ENCODE peak calls at places on chromosomes 3 and 15, in seven cellular contexts. U is CD4-positive, alpha-beta memory T cell; K is neural progenitor cell; Y is MM.1S; V is stomach; S is uterus; A is H9. J is an unnamed sample. For H3K27me3, the result is how much of the 10 kb centered on the place peaks cover.

GRCh38 chr3:114565201-114565600 is 271.4 kb downstream of the TIGIT start:
- DNase-seq in U (no peak), K (no peak), Y (no peak), V (no peak), S (peak), A (no peak), J (no peak)

GRCh38 chr15:62426387-62426956 is 261.4 kb upstream of the C2CD4B start:
- DNase-seq in U (no peak), K (no peak), Y (no peak), V (no peak), S (no peak), A (no peak), J (no peak)

GRCh38 chr3:102530443-102531195 is 95.8 kb downstream of the ZPLD1 start:
- DNase-seq in U (no peak), K (no peak), Y (no peak), V (no peak), S (no peak), A (no peak), J (no peak)

GRCh38 chr3:143331336-143331735 is 211.8 kb downstream of the CHST2 start:
- DNase-seq in U (no peak), K (no peak), Y (no peak), V (no peak), S (no peak), A (no peak), J (no peak)

GRCh38 chr15:55916666-55917409 is 76.6 kb downstream of the NEDD4 start:
- DNase-seq in U (no peak), K (peak), Y (no peak), V (no peak), S (no peak), A (no peak), J (no peak)

GRCh38 chr3:50231581-50231980 is 4.4 kb upstream of the GNAI2 start:
- DNase-seq in U (no peak), K (peak), Y (no peak), V (no peak), S (no peak), A (no peak), J (no peak)

GRCh38 chr3:158802399-158803023 is 657 bp downstream of the MFSD1 start:
- DNase-seq in U (no peak), K (no peak), Y (peak), V (no peak), S (no peak), A (no peak), J (no peak)

GRCh38 chr3:123818921-123819429 is 65.2 kb downstream of the MYLK start:
- DNase-seq in U (no peak), K (no peak), Y (no peak), V (no peak), S (no peak), A (no peak), J (no peak)

GRCh38 chr15:40443255-40443654 is 2.5 kb downstream of the BAHD1 start:
- DNase-seq in U (no peak), K (no peak), Y (no peak), V (no peak), S (no peak), A (no peak), J (no peak)

GRCh38 chr3:190886945-190887344 is 24.5 kb upstream of the GMNC start:
- DNase-seq in U (no peak), K (no peak), Y (no peak), V (no peak), S (no peak), A (no peak), J (no peak)

GRCh38 chr3:186354100-186354499 is 7.9 kb downstream of the DGKG start:
- DNase-seq in U (no peak), K (no peak), Y (no peak), V (no peak), S (no peak), A (no peak), J (no peak)

GRCh38 chr15:82040862-82041261 is 5.0 kb downstream of the MEX3B start:
- DNase-seq in U (no peak), K (peak), Y (peak), V (no peak), S (no peak), A (peak), J (no peak)

GRCh38 chr3:66038726-66039589 is at the start of gene MAGI1:
- DNase-seq in U (no peak), K (peak), Y (peak), V (peak), S (peak), A (peak), J (peak)

GRCh38 chr3:73399666-73400253 is 225.0 kb downstream of the PDZRN3 start:
- DNase-seq in U (no peak), K (no peak), Y (no peak), V (no peak), S (no peak), A (no peak), J (no peak)

GRCh38 chr15:100218411-100218810 is 123.4 kb downstream of the ADAMTS17 start:
- DNase-seq in U (no peak), K (no peak), Y (no peak), V (no peak), S (no peak), A (no peak), J (no peak)

GRCh38 chr3:64023187-64023860 is at the start of gene PSMD6:
- DNase-seq in U (peak), K (peak), Y (peak), V (peak), S (peak), A (peak), J (peak)

GRCh38 chr15:100759116-100759515 is 120.5 kb upstream of the ALDH1A3 start:
- DNase-seq in U (no peak), K (no peak), Y (no peak), V (no peak), S (no peak), A (no peak), J (no peak)

GRCh38 chr3:51514210-51514609 is 14.4 kb upstream of the DCAF1 start:
- DNase-seq in U (no peak), K (no peak), Y (no peak), V (no peak), S (no peak), A (no peak), J (no peak)

GRCh38 chr15:81573098-81573746 is 199.2 kb upstream of the TMC3 start:
- DNase-seq in U (no peak), K (no peak), Y (peak), V (no peak), S (no peak), A (no peak), J (no peak)

GRCh38 chr3:194121881-194122280 is 14.1 kb upstream of the HES1 start:
- DNase-seq in U (no peak), K (no peak), Y (no peak), V (no peak), S (no peak), A (no peak), J (no peak)

GRCh38 chr3:194118920-194119319 is 17.0 kb upstream of the HES1 start:
- DNase-seq in U (no peak), K (no peak), Y (no peak), V (no peak), S (no peak), A (no peak), J (no peak)

GRCh38 chr3:194117114-194117845 is 18.7 kb upstream of the HES1 start:
- DNase-seq in U (no peak), K (no peak), Y (no peak), V (peak), S (no peak), A (no peak), J (no peak)

GRCh38 chr3:194120789-194121770 is 14.9 kb upstream of the HES1 start:
- DNase-seq in U (no peak), K (no peak), Y (no peak), V (no peak), S (no peak), A (no peak), J (no peak)

GRCh38 chr3:194119831-194120230 is 16.1 kb upstream of the HES1 start:
- DNase-seq in U (no peak), K (no peak), Y (no peak), V (no peak), S (no peak), A (no peak), J (no peak)
- H3K27me3 ChIP-seq in U (under half), K (under half), Y (under half), V (under half), S (under half), A (under half), J (under half)

DNA sequence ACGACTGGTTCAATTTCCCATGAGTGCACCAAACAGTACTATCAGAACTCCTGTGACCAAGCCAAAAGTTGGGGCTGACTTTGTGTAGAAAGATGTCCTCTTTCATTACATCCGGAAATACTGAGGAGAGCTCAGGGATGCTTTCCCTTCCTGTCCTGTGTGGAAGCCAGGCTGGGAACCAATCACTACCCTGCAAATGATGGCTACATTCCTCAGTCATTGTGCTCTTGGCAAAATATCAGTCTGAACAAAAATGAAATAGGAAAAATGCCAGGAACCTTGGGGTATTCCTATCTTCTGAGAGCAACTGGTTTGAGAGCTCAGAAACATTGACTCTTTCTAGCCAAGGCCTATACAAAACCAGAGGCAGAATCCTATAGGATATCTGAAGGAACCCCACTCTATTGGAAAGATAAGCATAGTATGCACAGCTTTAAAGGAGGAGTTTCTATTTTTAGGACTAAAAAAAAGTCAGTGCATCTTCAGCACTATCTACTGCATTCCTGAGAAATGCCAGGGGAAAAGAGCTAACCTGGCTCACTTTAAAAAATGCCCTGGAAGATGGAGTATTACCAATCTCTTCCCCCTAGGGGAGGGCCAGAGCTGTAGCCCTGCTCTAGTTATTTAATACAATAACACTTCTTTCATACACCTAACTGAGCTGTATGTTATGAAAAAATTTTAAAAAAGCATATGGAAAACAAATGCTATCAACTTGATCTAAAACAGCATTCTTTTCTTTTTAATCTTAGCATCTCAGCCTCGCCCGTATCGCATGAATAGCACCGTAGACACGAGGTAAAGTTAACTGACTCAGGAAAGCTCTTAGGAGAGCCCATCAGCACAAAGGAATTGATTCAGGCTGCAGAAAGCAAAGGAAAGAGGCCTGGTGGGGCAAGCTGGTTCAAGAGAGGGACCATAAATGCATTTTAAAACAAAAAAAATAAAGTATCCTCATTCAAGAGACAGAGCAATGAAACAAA is 50.0 kb downstream of the TGM4 start:
- DNase-seq in U (no peak), K (no peak), Y (no peak), V (no peak), S (no peak), A (no peak), J (no peak)
- H3K27me3 ChIP-seq in U (under half), K (under half), Y (under half), V (under half), S (under half), A (under half), J (under half)

GRCh38 chr3:128455116-128455515 is 11.6 kb downstream of the DNAJB8 start:
- DNase-seq in U (no peak), K (no peak), Y (no peak), V (no peak), S (no peak), A (no peak), J (no peak)
- H3K27me3 ChIP-seq in U (under half), K (under half), Y (half or more), V (under half), S (under half), A (under half), J (under half)

GRCh38 chr3:141051641-141052569 is 758 bp downstream of the SPSB4 start:
- DNase-seq in U (no peak), K (peak), Y (no peak), V (no peak), S (no peak), A (peak), J (peak)
- H3K27me3 ChIP-seq in U (under half), K (half or more), Y (under half), V (under half), S (under half), A (under half), J (under half)

DNA sequence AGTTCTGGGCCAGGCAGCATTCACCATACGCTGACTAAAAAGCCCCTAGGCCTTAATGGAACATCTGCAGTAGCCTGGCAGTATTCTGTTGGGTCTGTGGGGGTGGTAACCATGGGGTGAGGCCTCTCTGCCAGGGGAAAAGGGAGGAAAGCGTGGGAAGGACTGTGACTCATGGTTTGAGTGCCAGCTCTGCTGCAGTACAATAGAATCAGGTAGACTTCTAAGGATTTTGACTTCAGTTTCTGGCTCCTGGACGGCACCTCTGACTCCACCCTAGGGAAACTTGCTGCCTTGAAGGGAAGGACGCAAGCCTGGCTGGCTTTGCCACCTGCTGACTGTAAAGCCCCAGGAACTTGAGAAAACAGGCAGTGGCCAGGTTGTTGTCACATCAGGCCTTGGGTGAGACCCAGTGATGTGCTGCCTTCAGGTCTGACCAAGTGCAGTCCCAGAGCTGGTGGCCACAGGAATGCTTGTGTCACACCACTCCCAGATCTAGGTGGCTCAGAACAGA is 148.6 kb downstream of the SUCNR1 start:
- DNase-seq in U (no peak), K (no peak), Y (no peak), V (no peak), S (no peak), A (no peak), J (peak)
- H3K27me3 ChIP-seq in U (under half), K (under half), Y (under half), V (under half), S (under half), A (under half), J (under half)

DNA sequence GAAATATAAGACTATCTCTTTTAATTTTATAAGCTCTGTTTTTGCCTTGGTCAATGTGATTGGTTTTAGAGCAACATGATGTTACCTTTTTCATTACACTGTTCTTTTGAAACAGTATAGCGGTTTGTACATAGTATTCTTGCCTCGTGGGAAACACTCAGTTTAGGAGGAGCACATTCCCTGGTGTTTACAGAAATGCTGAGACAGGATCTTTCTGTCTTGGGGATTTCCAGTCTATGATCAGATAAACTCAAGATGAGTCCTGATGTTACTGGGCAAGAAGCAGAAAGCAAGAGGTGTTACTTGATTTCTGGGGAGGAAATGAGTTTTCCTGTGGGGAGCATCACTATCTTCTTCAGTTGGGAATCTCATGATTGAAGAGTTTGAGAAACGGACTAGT is 2.5 kb downstream of the TMEM266 start:
- DNase-seq in U (no peak), K (no peak), Y (no peak), V (no peak), S (no peak), A (no peak), J (no peak)
- H3K27me3 ChIP-seq in U (under half), K (half or more), Y (under half), V (under half), S (under half), A (under half), J (under half)

DNA sequence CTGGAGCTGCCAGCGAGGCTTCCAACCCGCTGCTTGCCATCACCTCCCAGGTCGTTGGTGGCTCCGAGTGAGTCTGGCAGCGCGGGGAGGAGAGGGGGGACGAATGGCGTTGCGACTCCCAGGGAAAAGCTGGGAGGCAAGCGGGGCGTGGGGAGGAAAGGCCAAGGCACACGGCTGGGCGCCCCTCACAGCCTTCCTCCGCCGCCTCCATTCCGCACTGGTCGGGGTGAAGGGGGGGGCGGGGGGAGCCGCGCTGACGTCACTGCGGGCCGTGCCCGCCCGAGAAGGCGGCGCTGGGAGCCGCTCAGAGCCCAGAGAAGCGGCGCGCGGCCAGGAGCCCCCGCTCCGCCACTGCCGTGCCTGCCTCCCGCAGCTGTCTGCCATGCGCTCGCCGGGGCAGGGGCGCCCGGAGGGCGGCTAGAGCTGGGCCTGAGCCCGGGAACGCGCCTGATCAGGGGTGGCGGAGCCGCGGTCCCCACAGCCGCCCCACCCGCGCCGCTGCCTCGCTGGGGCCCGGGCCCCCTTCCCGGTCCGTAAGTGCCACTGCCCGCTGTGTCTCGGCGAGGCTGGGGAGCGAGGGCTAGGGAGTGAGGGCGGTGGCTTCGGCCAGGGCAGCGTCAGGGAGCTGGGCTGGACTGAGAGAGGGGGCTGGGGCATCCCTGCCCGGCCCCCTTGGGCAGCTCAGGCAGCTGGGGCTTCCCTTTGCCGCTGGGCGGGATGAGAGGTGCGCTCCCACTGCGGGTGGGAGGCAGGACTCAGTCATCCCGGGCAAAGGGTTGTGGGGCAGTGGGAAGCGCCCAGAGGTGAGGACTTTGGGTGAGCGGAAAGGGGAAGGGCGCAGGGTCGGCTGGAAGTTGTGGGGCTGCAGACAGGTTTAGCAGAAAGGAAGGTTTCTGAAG is 27.8 kb upstream of the POLG start:
- DNase-seq in U (no peak), K (peak), Y (no peak), V (no peak), S (no peak), A (no peak), J (no peak)
- H3K27me3 ChIP-seq in U (half or more), K (half or more), Y (half or more), V (half or more), S (half or more), A (half or more), J (under half)

DNA sequence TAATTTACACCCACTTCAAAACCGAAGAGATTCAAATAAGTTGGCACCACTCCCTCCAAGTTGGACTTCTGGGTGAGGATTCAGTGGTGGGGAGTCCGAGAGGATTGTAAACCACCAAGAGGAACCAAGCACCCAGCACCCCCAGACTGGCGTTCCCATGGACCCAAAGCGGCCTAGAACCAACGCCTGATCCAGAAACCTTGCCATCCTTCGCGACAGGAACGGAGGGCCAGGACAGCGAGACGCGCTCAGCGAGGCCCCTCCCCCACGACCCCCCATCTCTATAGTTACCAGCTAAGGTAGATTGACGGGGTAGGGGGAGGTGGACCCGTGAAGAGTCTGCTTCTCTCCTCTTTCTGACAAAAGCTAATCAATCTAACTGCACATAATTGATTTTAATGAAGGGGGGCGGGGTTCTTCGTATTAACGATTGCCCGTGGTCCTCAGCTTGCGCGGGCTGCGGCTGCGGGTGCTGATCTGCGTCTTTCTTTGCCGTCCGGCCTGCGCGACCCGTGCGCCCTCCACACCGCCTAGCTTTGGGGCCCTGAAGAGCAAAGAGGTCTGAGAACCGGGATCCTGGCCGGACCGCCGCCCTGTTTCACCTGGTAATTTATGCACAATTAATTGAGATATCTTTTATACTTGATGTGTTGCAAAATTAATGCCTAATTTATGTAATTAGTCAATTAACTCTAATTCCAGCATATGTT is 10.9 kb upstream of the FOXB1 start:
- DNase-seq in U (no peak), K (no peak), Y (no peak), V (no peak), S (no peak), A (no peak), J (no peak)
- H3K27me3 ChIP-seq in U (half or more), K (under half), Y (under half), V (half or more), S (half or more), A (under half), J (under half)